ENCODE peak calls at places on chromosomes 12 and 14, in nine cellular contexts. One of them, this sample, is unnamed. For H3K4me1, the result is how much of the 10 kb centered on the place peaks cover.

GRCh38 chr12:29320295-29321090 is 60.5 kb downstream of the ERGIC2 start:
- DNase-seq in OCI-LY7: no peak
- DNase-seq in left ventricle myocardium inferior: no peak
- DNase-seq in neural progenitor cell: no peak
- DNase-seq in cardiac muscle cell: peak
- DNase-seq in SJSA1: no peak
- DNase-seq in A549: no peak
- DNase-seq in mammary epithelial cell: peak
- DNase-seq in Peyer's patch: no peak
- DNase-seq in this sample: no peak

GRCh38 chr14:74982661-74983060 is 20.1 kb upstream of the EIF2B2 start:
- DNase-seq in OCI-LY7: no peak
- DNase-seq in mammary epithelial cell: no peak
- DNase-seq in neural progenitor cell: no peak
- DNase-seq in cardiac muscle cell: no peak
- DNase-seq in left ventricle myocardium inferior: no peak
- DNase-seq in A549: no peak
- DNase-seq in Peyer's patch: no peak
- DNase-seq in SJSA1: no peak
- DNase-seq in this sample: no peak

GRCh38 chr12:121804417-121805111 is 755 bp downstream of the SETD1B start:
- DNase-seq in mammary epithelial cell: peak
- DNase-seq in cardiac muscle cell: peak
- DNase-seq in A549: no peak
- DNase-seq in Peyer's patch: peak
- DNase-seq in left ventricle myocardium inferior: peak
- DNase-seq in neural progenitor cell: peak
- DNase-seq in SJSA1: no peak
- DNase-seq in OCI-LY7: peak
- DNase-seq in this sample: no peak

GRCh38 chr14:63897706-63898105 is 44.9 kb downstream of the SYNE2 start:
- DNase-seq in mammary epithelial cell: no peak
- DNase-seq in cardiac muscle cell: peak
- DNase-seq in SJSA1: peak
- DNase-seq in OCI-LY7: no peak
- DNase-seq in Peyer's patch: no peak
- DNase-seq in A549: no peak
- DNase-seq in left ventricle myocardium inferior: no peak
- DNase-seq in neural progenitor cell: no peak
- DNase-seq in this sample: no peak

GRCh38 chr12:45315462-45315861 is 99.6 kb downstream of the ANO6 start:
- DNase-seq in cardiac muscle cell: no peak
- DNase-seq in left ventricle myocardium inferior: no peak
- DNase-seq in mammary epithelial cell: no peak
- DNase-seq in SJSA1: no peak
- DNase-seq in A549: no peak
- DNase-seq in OCI-LY7: no peak
- DNase-seq in Peyer's patch: no peak
- DNase-seq in neural progenitor cell: no peak
- DNase-seq in this sample: no peak

GRCh38 chr12:66393890-66394289 is 91.6 kb downstream of the HELB start:
- DNase-seq in neural progenitor cell: no peak
- DNase-seq in mammary epithelial cell: no peak
- DNase-seq in Peyer's patch: no peak
- DNase-seq in OCI-LY7: no peak
- DNase-seq in A549: no peak
- DNase-seq in SJSA1: no peak
- DNase-seq in left ventricle myocardium inferior: no peak
- DNase-seq in cardiac muscle cell: no peak
- DNase-seq in this sample: no peak

GRCh38 chr12:53978477-53979356 is 4.0 kb upstream of the HOTAIR start:
- DNase-seq in A549: no peak
- DNase-seq in OCI-LY7: no peak
- DNase-seq in Peyer's patch: peak
- DNase-seq in neural progenitor cell: no peak
- DNase-seq in mammary epithelial cell: no peak
- DNase-seq in SJSA1: peak
- DNase-seq in cardiac muscle cell: no peak
- DNase-seq in left ventricle myocardium inferior: no peak
- DNase-seq in this sample: peak

GRCh38 chr14:96916751-96917150 is 119.6 kb downstream of the VRK1 start:
- DNase-seq in SJSA1: no peak
- DNase-seq in neural progenitor cell: no peak
- DNase-seq in cardiac muscle cell: no peak
- DNase-seq in OCI-LY7: no peak
- DNase-seq in A549: no peak
- DNase-seq in Peyer's patch: no peak
- DNase-seq in mammary epithelial cell: no peak
- DNase-seq in left ventricle myocardium inferior: no peak
- DNase-seq in this sample: no peak

GRCh38 chr14:38716871-38717270 is 386.2 kb downstream of the SEC23A start:
- DNase-seq in mammary epithelial cell: no peak
- DNase-seq in SJSA1: no peak
- DNase-seq in A549: no peak
- DNase-seq in cardiac muscle cell: no peak
- DNase-seq in neural progenitor cell: no peak
- DNase-seq in OCI-LY7: peak
- DNase-seq in left ventricle myocardium inferior: no peak
- DNase-seq in Peyer's patch: no peak
- DNase-seq in this sample: no peak

GRCh38 chr12:27635349-27635972 is 60.8 kb upstream of the REP15 start:
- DNase-seq in Peyer's patch: no peak
- DNase-seq in A549: peak
- DNase-seq in neural progenitor cell: peak
- DNase-seq in left ventricle myocardium inferior: no peak
- DNase-seq in SJSA1: no peak
- DNase-seq in mammary epithelial cell: peak
- DNase-seq in OCI-LY7: peak
- DNase-seq in cardiac muscle cell: peak
- DNase-seq in this sample: no peak

GRCh38 chr14:104081951-104082464 is 3.5 kb upstream of the ASPG start:
- DNase-seq in OCI-LY7: no peak
- DNase-seq in Peyer's patch: no peak
- DNase-seq in SJSA1: no peak
- DNase-seq in cardiac muscle cell: no peak
- DNase-seq in neural progenitor cell: no peak
- DNase-seq in left ventricle myocardium inferior: peak
- DNase-seq in A549: no peak
- DNase-seq in mammary epithelial cell: no peak
- DNase-seq in this sample: no peak

DNA sequence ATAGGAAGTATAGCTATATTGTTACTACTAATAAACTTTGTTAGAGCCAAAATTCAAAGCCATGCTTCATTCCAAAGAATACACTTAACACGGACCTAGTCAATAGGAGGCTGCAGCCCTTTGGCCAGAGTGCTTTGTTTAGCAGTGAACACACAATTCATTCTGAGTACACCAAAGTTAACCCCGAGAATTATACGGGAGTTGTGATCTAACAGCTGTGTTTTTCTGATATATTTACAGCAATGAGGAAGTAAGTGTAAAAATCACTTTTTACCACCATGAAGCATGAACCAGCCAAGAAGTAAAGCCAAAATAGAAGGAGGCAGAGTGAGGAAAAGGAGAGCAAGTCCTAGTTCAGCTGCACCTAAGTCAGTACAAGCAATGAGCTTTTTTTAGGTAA is 156.8 kb upstream of the PDE3A start:
- DNase-seq in OCI-LY7: no peak
- DNase-seq in left ventricle myocardium inferior: no peak
- DNase-seq in Peyer's patch: no peak
- DNase-seq in mammary epithelial cell: no peak
- DNase-seq in SJSA1: no peak
- DNase-seq in neural progenitor cell: no peak
- DNase-seq in cardiac muscle cell: peak
- DNase-seq in A549: no peak
- DNase-seq in this sample: no peak
- H3K27ac ChIP-seq in OCI-LY7: no peak
- H3K27ac ChIP-seq in left ventricle myocardium inferior: peak
- H3K27ac ChIP-seq in Peyer's patch: peak
- H3K27ac ChIP-seq in mammary epithelial cell: no peak
- H3K27ac ChIP-seq in SJSA1: peak
- H3K27ac ChIP-seq in neural progenitor cell: no peak
- H3K27ac ChIP-seq in cardiac muscle cell: no peak
- H3K27ac ChIP-seq in A549: peak
- H3K27ac ChIP-seq in this sample: peak

GRCh38 chr12:130655010-130655409 is 61.1 kb downstream of the RIMBP2 start:
- DNase-seq in Peyer's patch: peak
- DNase-seq in OCI-LY7: no peak
- DNase-seq in SJSA1: no peak
- DNase-seq in neural progenitor cell: no peak
- DNase-seq in A549: no peak
- DNase-seq in left ventricle myocardium inferior: no peak
- DNase-seq in cardiac muscle cell: no peak
- DNase-seq in mammary epithelial cell: no peak
- DNase-seq in this sample: peak

GRCh38 chr12:130658561-130658960 is 57.5 kb downstream of the RIMBP2 start:
- DNase-seq in SJSA1: no peak
- DNase-seq in Peyer's patch: no peak
- DNase-seq in mammary epithelial cell: no peak
- DNase-seq in A549: no peak
- DNase-seq in neural progenitor cell: no peak
- DNase-seq in OCI-LY7: no peak
- DNase-seq in cardiac muscle cell: no peak
- DNase-seq in left ventricle myocardium inferior: no peak
- DNase-seq in this sample: no peak

GRCh38 chr12:130658106-130658505 is 58.0 kb downstream of the RIMBP2 start:
- DNase-seq in left ventricle myocardium inferior: no peak
- DNase-seq in A549: no peak
- DNase-seq in SJSA1: no peak
- DNase-seq in Peyer's patch: no peak
- DNase-seq in OCI-LY7: no peak
- DNase-seq in mammary epithelial cell: no peak
- DNase-seq in neural progenitor cell: no peak
- DNase-seq in cardiac muscle cell: no peak
- DNase-seq in this sample: no peak

GRCh38 chr12:130655881-130656280 is 60.2 kb downstream of the RIMBP2 start:
- DNase-seq in SJSA1: no peak
- DNase-seq in left ventricle myocardium inferior: no peak
- DNase-seq in Peyer's patch: no peak
- DNase-seq in OCI-LY7: no peak
- DNase-seq in cardiac muscle cell: no peak
- DNase-seq in mammary epithelial cell: no peak
- DNase-seq in neural progenitor cell: no peak
- DNase-seq in A549: no peak
- DNase-seq in this sample: no peak

GRCh38 chr12:130656411-130656810 is 59.7 kb downstream of the RIMBP2 start:
- DNase-seq in left ventricle myocardium inferior: no peak
- DNase-seq in Peyer's patch: no peak
- DNase-seq in mammary epithelial cell: no peak
- DNase-seq in SJSA1: no peak
- DNase-seq in A549: no peak
- DNase-seq in OCI-LY7: no peak
- DNase-seq in neural progenitor cell: no peak
- DNase-seq in cardiac muscle cell: no peak
- DNase-seq in this sample: no peak
- H3K4me1 ChIP-seq in left ventricle myocardium inferior: under half
- H3K4me1 ChIP-seq in Peyer's patch: under half
- H3K4me1 ChIP-seq in mammary epithelial cell: under half
- H3K4me1 ChIP-seq in SJSA1: under half
- H3K4me1 ChIP-seq in A549: under half
- H3K4me1 ChIP-seq in OCI-LY7: under half
- H3K4me1 ChIP-seq in neural progenitor cell: under half
- H3K4me1 ChIP-seq in cardiac muscle cell: under half
- H3K4me1 ChIP-seq in this sample: under half

GRCh38 chr12:30794591-30795409 is 40.0 kb upstream of the CAPRIN2 start:
- DNase-seq in cardiac muscle cell: peak
- DNase-seq in A549: peak
- DNase-seq in OCI-LY7: no peak
- DNase-seq in neural progenitor cell: no peak
- DNase-seq in Peyer's patch: no peak
- DNase-seq in mammary epithelial cell: peak
- DNase-seq in SJSA1: peak
- DNase-seq in left ventricle myocardium inferior: no peak
- DNase-seq in this sample: no peak

GRCh38 chr12:30796891-30797371 is 42.2 kb upstream of the CAPRIN2 start:
- DNase-seq in mammary epithelial cell: peak
- DNase-seq in OCI-LY7: no peak
- DNase-seq in SJSA1: no peak
- DNase-seq in cardiac muscle cell: peak
- DNase-seq in A549: peak
- DNase-seq in left ventricle myocardium inferior: no peak
- DNase-seq in Peyer's patch: no peak
- DNase-seq in neural progenitor cell: peak
- DNase-seq in this sample: no peak

GRCh38 chr12:30796508-30796780 is 41.7 kb upstream of the CAPRIN2 start:
- DNase-seq in cardiac muscle cell: peak
- DNase-seq in left ventricle myocardium inferior: no peak
- DNase-seq in Peyer's patch: no peak
- DNase-seq in OCI-LY7: no peak
- DNase-seq in SJSA1: peak
- DNase-seq in mammary epithelial cell: no peak
- DNase-seq in neural progenitor cell: peak
- DNase-seq in A549: peak
- DNase-seq in this sample: peak

GRCh38 chr12:30795410-30795659 is 40.6 kb upstream of the CAPRIN2 start:
- DNase-seq in mammary epithelial cell: no peak
- DNase-seq in OCI-LY7: no peak
- DNase-seq in Peyer's patch: no peak
- DNase-seq in cardiac muscle cell: no peak
- DNase-seq in neural progenitor cell: no peak
- DNase-seq in left ventricle myocardium inferior: no peak
- DNase-seq in A549: no peak
- DNase-seq in SJSA1: peak
- DNase-seq in this sample: no peak

GRCh38 chr12:30795660-30796507 is 41.1 kb upstream of the CAPRIN2 start:
- DNase-seq in neural progenitor cell: peak
- DNase-seq in OCI-LY7: no peak
- DNase-seq in SJSA1: peak
- DNase-seq in A549: peak
- DNase-seq in left ventricle myocardium inferior: peak
- DNase-seq in cardiac muscle cell: peak
- DNase-seq in Peyer's patch: peak
- DNase-seq in mammary epithelial cell: peak
- DNase-seq in this sample: peak
- H3K4me3 ChIP-seq in neural progenitor cell: peak
- H3K4me3 ChIP-seq in OCI-LY7: no peak
- H3K4me3 ChIP-seq in SJSA1: peak
- H3K4me3 ChIP-seq in A549: peak
- H3K4me3 ChIP-seq in left ventricle myocardium inferior: peak
- H3K4me3 ChIP-seq in cardiac muscle cell: peak
- H3K4me3 ChIP-seq in Peyer's patch: peak
- H3K4me3 ChIP-seq in mammary epithelial cell: peak
- H3K4me3 ChIP-seq in this sample: peak

DNA sequence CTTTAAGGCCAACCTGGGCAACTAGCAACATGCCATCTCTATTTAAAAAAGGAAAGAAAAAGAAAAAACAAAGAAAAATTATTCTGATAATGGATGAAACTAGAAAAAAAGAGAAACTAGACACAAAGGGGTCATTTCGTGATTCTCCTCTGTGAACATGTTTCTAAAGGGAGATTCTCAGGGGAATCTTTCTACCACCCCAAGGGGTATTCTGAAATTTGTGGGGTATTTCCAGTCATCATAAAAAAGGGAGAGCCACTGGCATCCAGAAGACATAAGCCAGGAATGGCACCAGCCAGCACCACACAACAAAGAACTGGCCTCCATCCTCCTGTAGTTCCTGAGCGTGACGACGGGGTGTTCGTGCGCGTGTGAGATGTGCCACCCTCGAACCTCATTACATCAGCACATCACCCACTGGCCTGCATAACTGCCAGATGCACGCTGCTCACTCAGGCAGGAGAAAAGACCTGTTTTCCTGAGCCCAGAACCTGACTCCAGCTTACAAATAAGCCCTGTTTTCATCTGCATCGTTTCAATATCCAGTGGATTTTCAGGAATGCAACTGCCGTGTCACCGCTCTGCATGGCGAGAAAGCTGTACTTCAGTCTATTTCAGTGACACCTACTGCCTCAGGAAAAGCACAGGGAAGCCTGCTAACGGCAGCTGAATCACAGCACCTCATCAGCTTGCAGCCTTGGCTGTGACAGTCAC is 23.9 kb downstream of the STX2 start:
- DNase-seq in mammary epithelial cell: no peak
- DNase-seq in left ventricle myocardium inferior: no peak
- DNase-seq in neural progenitor cell: no peak
- DNase-seq in Peyer's patch: no peak
- DNase-seq in OCI-LY7: no peak
- DNase-seq in SJSA1: no peak
- DNase-seq in cardiac muscle cell: no peak
- DNase-seq in A549: no peak
- DNase-seq in this sample: no peak
- H3K27ac ChIP-seq in mammary epithelial cell: no peak
- H3K27ac ChIP-seq in left ventricle myocardium inferior: no peak
- H3K27ac ChIP-seq in neural progenitor cell: no peak
- H3K27ac ChIP-seq in Peyer's patch: no peak
- H3K27ac ChIP-seq in OCI-LY7: no peak
- H3K27ac ChIP-seq in SJSA1: no peak
- H3K27ac ChIP-seq in cardiac muscle cell: peak
- H3K27ac ChIP-seq in A549: no peak
- H3K27ac ChIP-seq in this sample: no peak

This sample was measured in transverse colon.